ENCODE peak calls at places on chromosomes 16 and 17, in nine cellular contexts. One of them, this sample, is unnamed.

GRCh38 chr16:67421030-67421429 is 4.8 kb upstream of the ZDHHC1 start:
- DNase-seq in fibroblast of villous mesenchyme: no peak
- DNase-seq in lower leg skin: no peak
- DNase-seq in psoas muscle: no peak
- DNase-seq in A549: no peak
- DNase-seq in Panc1: no peak
- DNase-seq in tibial nerve: no peak
- DNase-seq in astrocyte of the spinal cord: no peak
- DNase-seq in prostate gland: no peak
- DNase-seq in this sample: no peak

GRCh38 chr16:5884339-5884738 is 786.7 kb upstream of the EEF2KMT start:
- DNase-seq in lower leg skin: no peak
- DNase-seq in astrocyte of the spinal cord: no peak
- DNase-seq in fibroblast of villous mesenchyme: no peak
- DNase-seq in Panc1: no peak
- DNase-seq in psoas muscle: no peak
- DNase-seq in A549: no peak
- DNase-seq in prostate gland: no peak
- DNase-seq in tibial nerve: no peak
- DNase-seq in this sample: no peak

GRCh38 chr16:52383640-52384292 is 163.2 kb downstream of the TOX3 start:
- DNase-seq in fibroblast of villous mesenchyme: no peak
- DNase-seq in Panc1: no peak
- DNase-seq in astrocyte of the spinal cord: no peak
- DNase-seq in psoas muscle: no peak
- DNase-seq in lower leg skin: no peak
- DNase-seq in prostate gland: no peak
- DNase-seq in tibial nerve: no peak
- DNase-seq in A549: no peak
- DNase-seq in this sample: no peak

GRCh38 chr16:58128721-58129096 is 472 bp downstream of the CFAP20 start:
- DNase-seq in A549: no peak
- DNase-seq in astrocyte of the spinal cord: no peak
- DNase-seq in lower leg skin: no peak
- DNase-seq in psoas muscle: no peak
- DNase-seq in tibial nerve: no peak
- DNase-seq in prostate gland: no peak
- DNase-seq in Panc1: no peak
- DNase-seq in fibroblast of villous mesenchyme: no peak
- DNase-seq in this sample: no peak

GRCh38 chr16:19410435-19411153 is 7.1 kb upstream of the TMC5 start:
- DNase-seq in psoas muscle: peak; percentile 52
- DNase-seq in prostate gland: peak; percentile 58
- DNase-seq in tibial nerve: no peak
- DNase-seq in fibroblast of villous mesenchyme: peak; percentile 5
- DNase-seq in Panc1: no peak
- DNase-seq in A549: peak; percentile 62
- DNase-seq in lower leg skin: no peak
- DNase-seq in astrocyte of the spinal cord: no peak
- DNase-seq in this sample: no peak

GRCh38 chr17:40452074-40452787 is 9.0 kb downstream of the IGFBP4 start:
- DNase-seq in lower leg skin: no peak
- DNase-seq in astrocyte of the spinal cord: peak; percentile 90
- DNase-seq in prostate gland: no peak
- DNase-seq in A549: no peak
- DNase-seq in tibial nerve: no peak
- DNase-seq in psoas muscle: peak; percentile 70
- DNase-seq in Panc1: no peak
- DNase-seq in fibroblast of villous mesenchyme: peak; percentile 76
- DNase-seq in this sample: peak; percentile 83

GRCh38 chr16:64993464-64993863 is 128.4 kb downstream of the CDH11 start:
- DNase-seq in psoas muscle: no peak
- DNase-seq in A549: no peak
- DNase-seq in tibial nerve: no peak
- DNase-seq in prostate gland: no peak
- DNase-seq in astrocyte of the spinal cord: no peak
- DNase-seq in lower leg skin: no peak
- DNase-seq in fibroblast of villous mesenchyme: no peak
- DNase-seq in Panc1: no peak
- DNase-seq in this sample: no peak

GRCh38 chr16:9798952-9799590 is 383.2 kb downstream of the GRIN2A start:
- DNase-seq in prostate gland: no peak
- DNase-seq in astrocyte of the spinal cord: no peak
- DNase-seq in A549: no peak
- DNase-seq in fibroblast of villous mesenchyme: no peak
- DNase-seq in Panc1: no peak
- DNase-seq in lower leg skin: no peak
- DNase-seq in psoas muscle: no peak
- DNase-seq in tibial nerve: no peak
- DNase-seq in this sample: no peak

GRCh38 chr17:36731091-36731490 is 129.7 kb downstream of the MRM1 start:
- DNase-seq in Panc1: no peak
- DNase-seq in astrocyte of the spinal cord: no peak
- DNase-seq in fibroblast of villous mesenchyme: no peak
- DNase-seq in psoas muscle: no peak
- DNase-seq in lower leg skin: peak; percentile 30
- DNase-seq in prostate gland: peak; percentile 44
- DNase-seq in tibial nerve: no peak
- DNase-seq in A549: no peak
- DNase-seq in this sample: no peak

GRCh38 chr16:77788196-77789084 is at the start of gene VAT1L:
- DNase-seq in astrocyte of the spinal cord: peak; percentile 75
- DNase-seq in lower leg skin: no peak
- DNase-seq in fibroblast of villous mesenchyme: peak; percentile 71
- DNase-seq in Panc1: no peak
- DNase-seq in A549: peak; percentile 42
- DNase-seq in tibial nerve: no peak
- DNase-seq in prostate gland: no peak
- DNase-seq in psoas muscle: no peak
- DNase-seq in this sample: peak; percentile 34

GRCh38 chr16:88354229-88355092 is 28.3 kb upstream of the ZNF469 start:
- DNase-seq in Panc1: no peak
- DNase-seq in prostate gland: no peak
- DNase-seq in lower leg skin: no peak
- DNase-seq in fibroblast of villous mesenchyme: no peak
- DNase-seq in A549: no peak
- DNase-seq in tibial nerve: no peak
- DNase-seq in psoas muscle: no peak
- DNase-seq in astrocyte of the spinal cord: no peak
- DNase-seq in this sample: no peak

GRCh38 chr16:27726621-27727275 is 176.8 kb downstream of the KATNIP start:
- DNase-seq in A549: no peak
- DNase-seq in astrocyte of the spinal cord: peak; percentile 48
- DNase-seq in prostate gland: no peak
- DNase-seq in Panc1: peak; percentile 71
- DNase-seq in psoas muscle: peak; percentile 46
- DNase-seq in lower leg skin: no peak
- DNase-seq in fibroblast of villous mesenchyme: peak; percentile 49
- DNase-seq in tibial nerve: no peak
- DNase-seq in this sample: peak; percentile 48

GRCh38 chr17:73068322-73069153 is 23.9 kb downstream of the SLC39A11 start:
- DNase-seq in prostate gland: no peak
- DNase-seq in Panc1: no peak
- DNase-seq in A549: no peak
- DNase-seq in fibroblast of villous mesenchyme: peak; percentile 37
- DNase-seq in psoas muscle: no peak
- DNase-seq in tibial nerve: no peak
- DNase-seq in astrocyte of the spinal cord: peak; percentile 86
- DNase-seq in lower leg skin: no peak
- DNase-seq in this sample: peak; percentile 47

GRCh38 chr16:54538241-54538640 is 251.7 kb upstream of the IRX3 start:
- DNase-seq in psoas muscle: no peak
- DNase-seq in fibroblast of villous mesenchyme: no peak
- DNase-seq in lower leg skin: no peak
- DNase-seq in prostate gland: no peak
- DNase-seq in tibial nerve: no peak
- DNase-seq in A549: no peak
- DNase-seq in Panc1: no peak
- DNase-seq in astrocyte of the spinal cord: no peak
- DNase-seq in this sample: no peak

GRCh38 chr16:69494993-69495392 is 70.6 kb downstream of the CYB5B start:
- DNase-seq in Panc1: no peak
- DNase-seq in psoas muscle: no peak
- DNase-seq in A549: no peak
- DNase-seq in prostate gland: no peak
- DNase-seq in astrocyte of the spinal cord: no peak
- DNase-seq in lower leg skin: no peak
- DNase-seq in tibial nerve: no peak
- DNase-seq in fibroblast of villous mesenchyme: peak; percentile 32
- DNase-seq in this sample: no peak

GRCh38 chr16:30041841-30042240 is 10.8 kb upstream of the TLCD3B start:
- DNase-seq in lower leg skin: no peak
- DNase-seq in Panc1: no peak
- DNase-seq in tibial nerve: no peak
- DNase-seq in prostate gland: no peak
- DNase-seq in A549: no peak
- DNase-seq in fibroblast of villous mesenchyme: peak; percentile 60
- DNase-seq in astrocyte of the spinal cord: peak; percentile 57
- DNase-seq in psoas muscle: no peak
- DNase-seq in this sample: no peak

GRCh38 chr16:88298166-88298881 is 84.4 kb upstream of the ZNF469 start:
- DNase-seq in astrocyte of the spinal cord: peak; percentile 29
- DNase-seq in lower leg skin: peak; percentile 44
- DNase-seq in prostate gland: no peak
- DNase-seq in Panc1: no peak
- DNase-seq in psoas muscle: peak; percentile 53
- DNase-seq in tibial nerve: no peak
- DNase-seq in fibroblast of villous mesenchyme: no peak
- DNase-seq in A549: no peak
- DNase-seq in this sample: peak; percentile 77

GRCh38 chr16:77637939-77638338 is 84.4 kb upstream of the NUDT7 start:
- DNase-seq in fibroblast of villous mesenchyme: no peak
- DNase-seq in prostate gland: no peak
- DNase-seq in A549: no peak
- DNase-seq in astrocyte of the spinal cord: no peak
- DNase-seq in lower leg skin: no peak
- DNase-seq in psoas muscle: no peak
- DNase-seq in Panc1: no peak
- DNase-seq in tibial nerve: no peak
- DNase-seq in this sample: no peak

GRCh38 chr17:79949646-79950292 is 85.9 kb downstream of the TBC1D16 start:
- DNase-seq in prostate gland: no peak
- DNase-seq in Panc1: no peak
- DNase-seq in tibial nerve: no peak
- DNase-seq in fibroblast of villous mesenchyme: no peak
- DNase-seq in astrocyte of the spinal cord: no peak
- DNase-seq in psoas muscle: peak; percentile 38
- DNase-seq in A549: no peak
- DNase-seq in lower leg skin: no peak
- DNase-seq in this sample: no peak
- H3K4me3 ChIP-seq in prostate gland: no peak overlapping the region
- H3K4me3 ChIP-seq in Panc1: no peak overlapping the region
- H3K4me3 ChIP-seq in tibial nerve: peak overlapping the region; percentile 29
- H3K4me3 ChIP-seq in fibroblast of villous mesenchyme: no peak overlapping the region
- H3K4me3 ChIP-seq in astrocyte of the spinal cord: no peak overlapping the region
- H3K4me3 ChIP-seq in psoas muscle: no peak overlapping the region
- H3K4me3 ChIP-seq in A549: no peak overlapping the region
- H3K4me3 ChIP-seq in lower leg skin: no peak overlapping the region
- H3K4me3 ChIP-seq in this sample: no peak overlapping the region

DNA sequence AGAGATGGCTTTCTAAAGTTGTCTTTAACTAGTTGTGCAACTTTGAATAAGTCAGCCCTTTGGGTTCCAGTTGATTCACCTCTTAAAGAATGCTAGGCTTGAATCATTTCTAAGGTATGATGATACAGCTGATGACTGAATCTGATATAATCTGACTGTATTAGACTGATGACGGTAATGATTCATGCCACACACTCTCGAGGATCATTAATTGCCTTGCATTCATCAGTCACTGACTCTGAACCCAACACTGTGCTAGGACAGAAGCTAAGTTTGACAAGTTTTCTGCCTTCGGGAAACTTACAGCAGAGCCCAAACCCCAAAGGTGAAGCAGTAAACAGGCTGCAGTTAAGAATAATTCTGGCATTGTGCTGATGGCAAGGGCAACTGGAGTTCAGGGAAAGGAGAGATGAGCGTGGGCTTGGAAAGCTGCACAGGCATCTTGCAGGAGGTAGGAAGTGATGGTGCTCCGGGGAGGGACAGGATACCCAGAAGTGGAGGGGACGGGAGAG is 25.8 kb downstream of the ASIC2 start:
- DNase-seq in prostate gland: no peak
- DNase-seq in fibroblast of villous mesenchyme: peak; percentile 69
- DNase-seq in psoas muscle: no peak
- DNase-seq in lower leg skin: no peak
- DNase-seq in tibial nerve: no peak
- DNase-seq in Panc1: peak; percentile 91
- DNase-seq in astrocyte of the spinal cord: peak; percentile 67
- DNase-seq in A549: peak; percentile 55
- DNase-seq in this sample: peak; percentile 88
- H3K4me3 ChIP-seq in prostate gland: no peak overlapping the region
- H3K4me3 ChIP-seq in fibroblast of villous mesenchyme: no peak overlapping the region
- H3K4me3 ChIP-seq in psoas muscle: no peak overlapping the region
- H3K4me3 ChIP-seq in lower leg skin: no peak overlapping the region
- H3K4me3 ChIP-seq in tibial nerve: no peak overlapping the region
- H3K4me3 ChIP-seq in Panc1: peak overlapping the region; percentile 19
- H3K4me3 ChIP-seq in astrocyte of the spinal cord: no peak overlapping the region
- H3K4me3 ChIP-seq in A549: no peak overlapping the region
- H3K4me3 ChIP-seq in this sample: no peak overlapping the region

DNA sequence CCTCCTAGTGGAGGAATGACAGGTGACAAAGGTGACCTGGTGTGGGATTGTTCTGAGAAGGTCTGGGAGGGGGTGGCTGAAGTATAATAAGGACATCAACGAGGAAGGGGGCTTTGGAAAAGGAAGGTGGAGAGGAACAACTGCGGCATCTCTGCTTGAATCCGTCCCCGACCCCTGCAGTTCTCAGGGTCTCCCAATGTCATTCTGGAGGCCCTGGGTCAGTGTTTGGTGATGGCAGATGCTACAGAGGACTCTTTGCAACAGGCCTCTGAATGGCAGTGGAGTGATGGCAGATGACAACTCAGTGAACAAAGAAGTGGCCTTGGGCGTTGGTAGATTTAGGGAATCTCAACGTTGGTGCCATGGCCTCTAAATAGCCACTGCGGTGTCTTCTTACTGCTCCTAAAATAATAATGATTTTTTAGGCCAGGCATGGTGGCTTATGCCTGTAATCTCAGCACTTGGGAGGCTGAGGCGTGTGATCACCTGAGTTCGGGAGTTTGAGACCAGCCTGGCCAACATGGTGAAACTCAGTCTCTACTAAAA is 1.3 kb downstream of the ENGASE start:
- DNase-seq in Panc1: no peak
- DNase-seq in tibial nerve: no peak
- DNase-seq in lower leg skin: no peak
- DNase-seq in prostate gland: no peak
- DNase-seq in A549: no peak
- DNase-seq in fibroblast of villous mesenchyme: no peak
- DNase-seq in astrocyte of the spinal cord: no peak
- DNase-seq in psoas muscle: peak; percentile 57
- DNase-seq in this sample: no peak
- H3K4me3 ChIP-seq in Panc1: peak overlapping the region; percentile 67
- H3K4me3 ChIP-seq in tibial nerve: peak overlapping the region; percentile 91
- H3K4me3 ChIP-seq in lower leg skin: no peak overlapping the region
- H3K4me3 ChIP-seq in prostate gland: peak overlapping the region; percentile 90
- H3K4me3 ChIP-seq in A549: peak overlapping the region; percentile 79
- H3K4me3 ChIP-seq in fibroblast of villous mesenchyme: peak overlapping the region; percentile 70
- H3K4me3 ChIP-seq in astrocyte of the spinal cord: no peak overlapping the region
- H3K4me3 ChIP-seq in psoas muscle: peak overlapping the region; percentile 77
- H3K4me3 ChIP-seq in this sample: peak overlapping the region; percentile 71

DNA sequence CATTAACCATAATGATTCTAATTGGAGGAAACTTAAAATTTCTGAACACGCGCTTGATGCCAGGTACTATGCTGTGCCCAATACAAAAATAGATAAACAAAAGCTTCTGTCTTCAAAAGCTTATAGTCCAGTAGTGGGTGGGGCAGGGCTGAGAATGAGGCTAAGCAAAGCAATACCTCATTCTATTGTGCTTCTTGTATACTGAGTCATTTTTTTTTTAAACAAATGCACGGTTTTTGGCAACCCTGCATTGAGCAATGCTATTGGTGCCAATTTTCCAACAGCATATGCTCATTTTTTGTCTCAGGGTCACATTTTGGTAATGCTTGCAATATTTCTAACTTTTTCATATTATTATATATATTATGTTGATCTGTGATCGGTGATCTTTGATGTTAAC is 34.7 kb upstream of the HNF1B start:
- DNase-seq in prostate gland: no peak
- DNase-seq in lower leg skin: no peak
- DNase-seq in A549: no peak
- DNase-seq in psoas muscle: no peak
- DNase-seq in Panc1: no peak
- DNase-seq in astrocyte of the spinal cord: peak; percentile 54
- DNase-seq in fibroblast of villous mesenchyme: no peak
- DNase-seq in tibial nerve: no peak
- DNase-seq in this sample: peak; percentile 16
- H3K4me3 ChIP-seq in prostate gland: no peak overlapping the region
- H3K4me3 ChIP-seq in lower leg skin: no peak overlapping the region
- H3K4me3 ChIP-seq in A549: no peak overlapping the region
- H3K4me3 ChIP-seq in psoas muscle: no peak overlapping the region
- H3K4me3 ChIP-seq in Panc1: no peak overlapping the region
- H3K4me3 ChIP-seq in astrocyte of the spinal cord: no peak overlapping the region
- H3K4me3 ChIP-seq in fibroblast of villous mesenchyme: no peak overlapping the region
- H3K4me3 ChIP-seq in tibial nerve: no peak overlapping the region
- H3K4me3 ChIP-seq in this sample: no peak overlapping the region